ENCODE peak calls at places on chromosomes 2 and 18, in nine cellular contexts. One of them, this sample, is unnamed.

GRCh38 chr2:31107588-31108300 is 30.5 kb downstream of the GALNT14 start:
- DNase-seq in neural crest cell: no peak
- DNase-seq in left ventricle myocardium superior: no peak
- DNase-seq in NCI-H1092 treated with DMSO at 0.1 percent for 48 hours: no peak
- DNase-seq in left lung: no peak
- DNase-seq in Calu3: no peak
- DNase-seq in stimulated activated CD4-positive, alpha-beta T cell treated with anti-CD3 and anti-CD28 coated beads, TNF-alpha, amount 100 ng/mL, for 1 hour: no peak
- DNase-seq in glomerular endothelial cell: no peak
- DNase-seq in GM13976: no peak
- DNase-seq in this sample: no peak

GRCh38 chr2:216221806-216222205 is 112.7 kb downstream of the XRCC5 start:
- DNase-seq in GM13976: no peak
- DNase-seq in left ventricle myocardium superior: no peak
- DNase-seq in Calu3: no peak
- DNase-seq in neural crest cell: no peak
- DNase-seq in stimulated activated CD4-positive, alpha-beta T cell treated with anti-CD3 and anti-CD28 coated beads, TNF-alpha, amount 100 ng/mL, for 1 hour: no peak
- DNase-seq in NCI-H1092 treated with DMSO at 0.1 percent for 48 hours: no peak
- DNase-seq in left lung: no peak
- DNase-seq in glomerular endothelial cell: no peak
- DNase-seq in this sample: peak

GRCh38 chr2:86790828-86791561 is at the start of gene CD8A:
- DNase-seq in left lung: no peak
- DNase-seq in left ventricle myocardium superior: no peak
- DNase-seq in GM13976: peak
- DNase-seq in neural crest cell: no peak
- DNase-seq in glomerular endothelial cell: no peak
- DNase-seq in NCI-H1092 treated with DMSO at 0.1 percent for 48 hours: no peak
- DNase-seq in Calu3: no peak
- DNase-seq in stimulated activated CD4-positive, alpha-beta T cell treated with anti-CD3 and anti-CD28 coated beads, TNF-alpha, amount 100 ng/mL, for 1 hour: no peak
- DNase-seq in this sample: peak

GRCh38 chr18:77208969-77209368 is 40.7 kb upstream of the GALR1 start:
- DNase-seq in left ventricle myocardium superior: peak
- DNase-seq in NCI-H1092 treated with DMSO at 0.1 percent for 48 hours: no peak
- DNase-seq in stimulated activated CD4-positive, alpha-beta T cell treated with anti-CD3 and anti-CD28 coated beads, TNF-alpha, amount 100 ng/mL, for 1 hour: no peak
- DNase-seq in neural crest cell: no peak
- DNase-seq in Calu3: no peak
- DNase-seq in left lung: no peak
- DNase-seq in GM13976: peak
- DNase-seq in glomerular endothelial cell: no peak
- DNase-seq in this sample: peak

GRCh38 chr2:71608034-71608433 is 154.7 kb downstream of the DYSF start:
- DNase-seq in left ventricle myocardium superior: peak
- DNase-seq in neural crest cell: no peak
- DNase-seq in stimulated activated CD4-positive, alpha-beta T cell treated with anti-CD3 and anti-CD28 coated beads, TNF-alpha, amount 100 ng/mL, for 1 hour: no peak
- DNase-seq in left lung: peak
- DNase-seq in GM13976: no peak
- DNase-seq in NCI-H1092 treated with DMSO at 0.1 percent for 48 hours: no peak
- DNase-seq in glomerular endothelial cell: no peak
- DNase-seq in Calu3: no peak
- DNase-seq in this sample: no peak

GRCh38 chr18:21064347-21064746 is 47.3 kb downstream of the ROCK1 start:
- DNase-seq in left lung: no peak
- DNase-seq in Calu3: no peak
- DNase-seq in glomerular endothelial cell: no peak
- DNase-seq in NCI-H1092 treated with DMSO at 0.1 percent for 48 hours: no peak
- DNase-seq in left ventricle myocardium superior: no peak
- DNase-seq in stimulated activated CD4-positive, alpha-beta T cell treated with anti-CD3 and anti-CD28 coated beads, TNF-alpha, amount 100 ng/mL, for 1 hour: no peak
- DNase-seq in GM13976: no peak
- DNase-seq in neural crest cell: no peak
- DNase-seq in this sample: no peak

GRCh38 chr18:23503967-23504352 is 649 bp downstream of the RMC1 start:
- DNase-seq in glomerular endothelial cell: no peak
- DNase-seq in NCI-H1092 treated with DMSO at 0.1 percent for 48 hours: no peak
- DNase-seq in neural crest cell: no peak
- DNase-seq in left lung: peak
- DNase-seq in Calu3: no peak
- DNase-seq in stimulated activated CD4-positive, alpha-beta T cell treated with anti-CD3 and anti-CD28 coated beads, TNF-alpha, amount 100 ng/mL, for 1 hour: no peak
- DNase-seq in GM13976: no peak
- DNase-seq in left ventricle myocardium superior: no peak
- DNase-seq in this sample: peak

GRCh38 chr18:3966985-3967856 is 487.9 kb downstream of the DLGAP1 start:
- DNase-seq in GM13976: no peak
- DNase-seq in NCI-H1092 treated with DMSO at 0.1 percent for 48 hours: no peak
- DNase-seq in stimulated activated CD4-positive, alpha-beta T cell treated with anti-CD3 and anti-CD28 coated beads, TNF-alpha, amount 100 ng/mL, for 1 hour: no peak
- DNase-seq in neural crest cell: no peak
- DNase-seq in left lung: no peak
- DNase-seq in Calu3: peak
- DNase-seq in glomerular endothelial cell: no peak
- DNase-seq in left ventricle myocardium superior: peak
- DNase-seq in this sample: no peak

GRCh38 chr2:240182001-240182400 is 41.5 kb upstream of the OTOS start:
- DNase-seq in Calu3: no peak
- DNase-seq in stimulated activated CD4-positive, alpha-beta T cell treated with anti-CD3 and anti-CD28 coated beads, TNF-alpha, amount 100 ng/mL, for 1 hour: no peak
- DNase-seq in glomerular endothelial cell: no peak
- DNase-seq in neural crest cell: no peak
- DNase-seq in NCI-H1092 treated with DMSO at 0.1 percent for 48 hours: no peak
- DNase-seq in left lung: no peak
- DNase-seq in left ventricle myocardium superior: no peak
- DNase-seq in GM13976: no peak
- DNase-seq in this sample: no peak

This sample was measured in OCI-M1.